ENCODE peak calls at places on chromosome 21, in ten cellular contexts. One of them, this sample, is unnamed.

GRCh38 chr21:36260030-36260787 is 59.8 kb upstream of the MORC3 start:
- DNase-seq in HuH-7: peak
- DNase-seq in stimulated activated CD8-positive, alpha-beta memory T cell treated with anti-CD3 and anti-CD28 coated beads, Interleukin-15, amount 100 ng/mL, for 24 hours: no peak
- DNase-seq in astrocyte of the spinal cord: peak
- DNase-seq in amniotic epithelial cell: peak
- DNase-seq in NCI-H1092 treated with DMSO at 0.1 percent for 48 hours: peak
- DNase-seq in H4: peak
- DNase-seq in activated naive CD4-positive, alpha-beta T cell treated with anti-CD3 and anti-CD28 coated beads, Interleukin-2, amount 50 U/mL, for 16 hours: peak
- DNase-seq in head of caudate nucleus: no peak
- DNase-seq in ELF-1: peak
- DNase-seq in this sample: peak

GRCh38 chr21:25838809-25839208 is 104.0 kb downstream of the GABPA start:
- DNase-seq in astrocyte of the spinal cord: peak
- DNase-seq in activated naive CD4-positive, alpha-beta T cell treated with anti-CD3 and anti-CD28 coated beads, Interleukin-2, amount 50 U/mL, for 16 hours: no peak
- DNase-seq in NCI-H1092 treated with DMSO at 0.1 percent for 48 hours: no peak
- DNase-seq in H4: peak
- DNase-seq in HuH-7: no peak
- DNase-seq in stimulated activated CD8-positive, alpha-beta memory T cell treated with anti-CD3 and anti-CD28 coated beads, Interleukin-15, amount 100 ng/mL, for 24 hours: no peak
- DNase-seq in head of caudate nucleus: no peak
- DNase-seq in amniotic epithelial cell: no peak
- DNase-seq in ELF-1: no peak
- DNase-seq in this sample: no peak

GRCh38 chr21:31993826-31994791 is 121.3 kb downstream of the HUNK start:
- DNase-seq in astrocyte of the spinal cord: no peak
- DNase-seq in NCI-H1092 treated with DMSO at 0.1 percent for 48 hours: no peak
- DNase-seq in activated naive CD4-positive, alpha-beta T cell treated with anti-CD3 and anti-CD28 coated beads, Interleukin-2, amount 50 U/mL, for 16 hours: no peak
- DNase-seq in head of caudate nucleus: no peak
- DNase-seq in ELF-1: no peak
- DNase-seq in stimulated activated CD8-positive, alpha-beta memory T cell treated with anti-CD3 and anti-CD28 coated beads, Interleukin-15, amount 100 ng/mL, for 24 hours: no peak
- DNase-seq in HuH-7: no peak
- DNase-seq in H4: no peak
- DNase-seq in amniotic epithelial cell: no peak
- DNase-seq in this sample: no peak

GRCh38 chr21:36761685-36762084 is 62.8 kb downstream of the SIM2 start:
- DNase-seq in head of caudate nucleus: no peak
- DNase-seq in HuH-7: no peak
- DNase-seq in activated naive CD4-positive, alpha-beta T cell treated with anti-CD3 and anti-CD28 coated beads, Interleukin-2, amount 50 U/mL, for 16 hours: no peak
- DNase-seq in amniotic epithelial cell: no peak
- DNase-seq in stimulated activated CD8-positive, alpha-beta memory T cell treated with anti-CD3 and anti-CD28 coated beads, Interleukin-15, amount 100 ng/mL, for 24 hours: no peak
- DNase-seq in ELF-1: no peak
- DNase-seq in astrocyte of the spinal cord: no peak
- DNase-seq in NCI-H1092 treated with DMSO at 0.1 percent for 48 hours: no peak
- DNase-seq in H4: no peak
- DNase-seq in this sample: no peak

GRCh38 chr21:41699311-41699710 is 67.5 kb downstream of the RIPK4 start:
- DNase-seq in H4: no peak
- DNase-seq in astrocyte of the spinal cord: no peak
- DNase-seq in stimulated activated CD8-positive, alpha-beta memory T cell treated with anti-CD3 and anti-CD28 coated beads, Interleukin-15, amount 100 ng/mL, for 24 hours: no peak
- DNase-seq in amniotic epithelial cell: no peak
- DNase-seq in head of caudate nucleus: no peak
- DNase-seq in ELF-1: no peak
- DNase-seq in HuH-7: no peak
- DNase-seq in NCI-H1092 treated with DMSO at 0.1 percent for 48 hours: no peak
- DNase-seq in activated naive CD4-positive, alpha-beta T cell treated with anti-CD3 and anti-CD28 coated beads, Interleukin-2, amount 50 U/mL, for 16 hours: no peak
- DNase-seq in this sample: no peak

GRCh38 chr21:35400233-35400939 is 351.3 kb upstream of the RUNX1 start:
- DNase-seq in NCI-H1092 treated with DMSO at 0.1 percent for 48 hours: peak
- DNase-seq in HuH-7: peak
- DNase-seq in H4: peak
- DNase-seq in amniotic epithelial cell: peak
- DNase-seq in stimulated activated CD8-positive, alpha-beta memory T cell treated with anti-CD3 and anti-CD28 coated beads, Interleukin-15, amount 100 ng/mL, for 24 hours: no peak
- DNase-seq in head of caudate nucleus: no peak
- DNase-seq in ELF-1: peak
- DNase-seq in activated naive CD4-positive, alpha-beta T cell treated with anti-CD3 and anti-CD28 coated beads, Interleukin-2, amount 50 U/mL, for 16 hours: peak
- DNase-seq in astrocyte of the spinal cord: peak
- DNase-seq in this sample: peak

GRCh38 chr21:14273736-14274538 is 58.0 kb downstream of the RBM11 start:
- DNase-seq in stimulated activated CD8-positive, alpha-beta memory T cell treated with anti-CD3 and anti-CD28 coated beads, Interleukin-15, amount 100 ng/mL, for 24 hours: no peak
- DNase-seq in amniotic epithelial cell: no peak
- DNase-seq in head of caudate nucleus: peak
- DNase-seq in activated naive CD4-positive, alpha-beta T cell treated with anti-CD3 and anti-CD28 coated beads, Interleukin-2, amount 50 U/mL, for 16 hours: no peak
- DNase-seq in astrocyte of the spinal cord: no peak
- DNase-seq in NCI-H1092 treated with DMSO at 0.1 percent for 48 hours: no peak
- DNase-seq in ELF-1: peak
- DNase-seq in HuH-7: no peak
- DNase-seq in H4: no peak
- DNase-seq in this sample: peak

GRCh38 chr21:23217597-23217996 is 2219.4 kb downstream of the NCAM2 start:
- DNase-seq in head of caudate nucleus: no peak
- DNase-seq in stimulated activated CD8-positive, alpha-beta memory T cell treated with anti-CD3 and anti-CD28 coated beads, Interleukin-15, amount 100 ng/mL, for 24 hours: no peak
- DNase-seq in HuH-7: no peak
- DNase-seq in amniotic epithelial cell: no peak
- DNase-seq in ELF-1: no peak
- DNase-seq in NCI-H1092 treated with DMSO at 0.1 percent for 48 hours: no peak
- DNase-seq in astrocyte of the spinal cord: peak
- DNase-seq in H4: no peak
- DNase-seq in activated naive CD4-positive, alpha-beta T cell treated with anti-CD3 and anti-CD28 coated beads, Interleukin-2, amount 50 U/mL, for 16 hours: no peak
- DNase-seq in this sample: no peak

GRCh38 chr21:34930971-34931370 is 118.1 kb downstream of the RUNX1 start:
- DNase-seq in H4: no peak
- DNase-seq in NCI-H1092 treated with DMSO at 0.1 percent for 48 hours: no peak
- DNase-seq in astrocyte of the spinal cord: peak
- DNase-seq in stimulated activated CD8-positive, alpha-beta memory T cell treated with anti-CD3 and anti-CD28 coated beads, Interleukin-15, amount 100 ng/mL, for 24 hours: no peak
- DNase-seq in ELF-1: no peak
- DNase-seq in activated naive CD4-positive, alpha-beta T cell treated with anti-CD3 and anti-CD28 coated beads, Interleukin-2, amount 50 U/mL, for 16 hours: no peak
- DNase-seq in HuH-7: no peak
- DNase-seq in amniotic epithelial cell: peak
- DNase-seq in head of caudate nucleus: no peak
- DNase-seq in this sample: no peak

GRCh38 chr21:44925027-44925755 is 4.5 kb upstream of the ITGB2 start:
- DNase-seq in amniotic epithelial cell: peak
- DNase-seq in NCI-H1092 treated with DMSO at 0.1 percent for 48 hours: no peak
- DNase-seq in ELF-1: no peak
- DNase-seq in HuH-7: no peak
- DNase-seq in H4: no peak
- DNase-seq in astrocyte of the spinal cord: peak
- DNase-seq in activated naive CD4-positive, alpha-beta T cell treated with anti-CD3 and anti-CD28 coated beads, Interleukin-2, amount 50 U/mL, for 16 hours: peak
- DNase-seq in stimulated activated CD8-positive, alpha-beta memory T cell treated with anti-CD3 and anti-CD28 coated beads, Interleukin-15, amount 100 ng/mL, for 24 hours: no peak
- DNase-seq in head of caudate nucleus: no peak
- DNase-seq in this sample: no peak

GRCh38 chr21:43333301-43334062 is 93.4 kb downstream of the SIK1 start:
- DNase-seq in HuH-7: peak
- DNase-seq in stimulated activated CD8-positive, alpha-beta memory T cell treated with anti-CD3 and anti-CD28 coated beads, Interleukin-15, amount 100 ng/mL, for 24 hours: no peak
- DNase-seq in NCI-H1092 treated with DMSO at 0.1 percent for 48 hours: peak
- DNase-seq in H4: peak
- DNase-seq in amniotic epithelial cell: peak
- DNase-seq in ELF-1: peak
- DNase-seq in activated naive CD4-positive, alpha-beta T cell treated with anti-CD3 and anti-CD28 coated beads, Interleukin-2, amount 50 U/mL, for 16 hours: no peak
- DNase-seq in astrocyte of the spinal cord: peak
- DNase-seq in head of caudate nucleus: peak
- DNase-seq in this sample: peak

GRCh38 chr21:35697321-35697808 is 363.0 kb downstream of the SETD4 start:
- DNase-seq in H4: peak
- DNase-seq in HuH-7: no peak
- DNase-seq in amniotic epithelial cell: peak
- DNase-seq in head of caudate nucleus: peak
- DNase-seq in ELF-1: no peak
- DNase-seq in activated naive CD4-positive, alpha-beta T cell treated with anti-CD3 and anti-CD28 coated beads, Interleukin-2, amount 50 U/mL, for 16 hours: no peak
- DNase-seq in stimulated activated CD8-positive, alpha-beta memory T cell treated with anti-CD3 and anti-CD28 coated beads, Interleukin-15, amount 100 ng/mL, for 24 hours: no peak
- DNase-seq in astrocyte of the spinal cord: peak
- DNase-seq in NCI-H1092 treated with DMSO at 0.1 percent for 48 hours: peak
- DNase-seq in this sample: no peak

GRCh38 chr21:38494688-38495087 is 3.6 kb downstream of the ERG start:
- DNase-seq in stimulated activated CD8-positive, alpha-beta memory T cell treated with anti-CD3 and anti-CD28 coated beads, Interleukin-15, amount 100 ng/mL, for 24 hours: no peak
- DNase-seq in NCI-H1092 treated with DMSO at 0.1 percent for 48 hours: no peak
- DNase-seq in head of caudate nucleus: no peak
- DNase-seq in amniotic epithelial cell: no peak
- DNase-seq in HuH-7: no peak
- DNase-seq in H4: no peak
- DNase-seq in astrocyte of the spinal cord: peak
- DNase-seq in activated naive CD4-positive, alpha-beta T cell treated with anti-CD3 and anti-CD28 coated beads, Interleukin-2, amount 50 U/mL, for 16 hours: no peak
- DNase-seq in ELF-1: peak
- DNase-seq in this sample: no peak

GRCh38 chr21:34857122-34857713 is 188.4 kb downstream of the CLIC6 start:
- DNase-seq in NCI-H1092 treated with DMSO at 0.1 percent for 48 hours: no peak
- DNase-seq in stimulated activated CD8-positive, alpha-beta memory T cell treated with anti-CD3 and anti-CD28 coated beads, Interleukin-15, amount 100 ng/mL, for 24 hours: no peak
- DNase-seq in ELF-1: no peak
- DNase-seq in amniotic epithelial cell: no peak
- DNase-seq in HuH-7: no peak
- DNase-seq in H4: no peak
- DNase-seq in head of caudate nucleus: no peak
- DNase-seq in astrocyte of the spinal cord: peak
- DNase-seq in activated naive CD4-positive, alpha-beta T cell treated with anti-CD3 and anti-CD28 coated beads, Interleukin-2, amount 50 U/mL, for 16 hours: no peak
- DNase-seq in this sample: no peak

GRCh38 chr21:16775056-16775455 is 737.8 kb upstream of the CXADR start:
- DNase-seq in stimulated activated CD8-positive, alpha-beta memory T cell treated with anti-CD3 and anti-CD28 coated beads, Interleukin-15, amount 100 ng/mL, for 24 hours: no peak
- DNase-seq in activated naive CD4-positive, alpha-beta T cell treated with anti-CD3 and anti-CD28 coated beads, Interleukin-2, amount 50 U/mL, for 16 hours: no peak
- DNase-seq in ELF-1: no peak
- DNase-seq in head of caudate nucleus: peak
- DNase-seq in HuH-7: no peak
- DNase-seq in astrocyte of the spinal cord: no peak
- DNase-seq in NCI-H1092 treated with DMSO at 0.1 percent for 48 hours: peak
- DNase-seq in H4: no peak
- DNase-seq in amniotic epithelial cell: no peak
- DNase-seq in this sample: peak

GRCh38 chr21:32544697-32545096 is 40.6 kb downstream of the TCP10L start:
- DNase-seq in amniotic epithelial cell: no peak
- DNase-seq in stimulated activated CD8-positive, alpha-beta memory T cell treated with anti-CD3 and anti-CD28 coated beads, Interleukin-15, amount 100 ng/mL, for 24 hours: no peak
- DNase-seq in astrocyte of the spinal cord: no peak
- DNase-seq in activated naive CD4-positive, alpha-beta T cell treated with anti-CD3 and anti-CD28 coated beads, Interleukin-2, amount 50 U/mL, for 16 hours: no peak
- DNase-seq in NCI-H1092 treated with DMSO at 0.1 percent for 48 hours: no peak
- DNase-seq in head of caudate nucleus: no peak
- DNase-seq in H4: no peak
- DNase-seq in ELF-1: no peak
- DNase-seq in HuH-7: no peak
- DNase-seq in this sample: no peak